ENCODE peak calls at places on chromosomes 12 and 14, in five cellular contexts. T is amniotic stem cell; W is GM04503; E is stimulated activated naive CD8-positive, alpha-beta T cell treated with anti-CD3 and anti-CD28 coated beads, Interleukin-15, amount 100 ng/mL, for 72 hours; M is A549. S is an unnamed sample.
A peak's percentile ranks its signal among the peaks of the same experiment; 100 is the strongest.

GRCh38 chr12:121403721-121404120 is 3.8 kb downstream of the RNF34 start:
- DNase-seq in E (no peak), T (no peak), M (no peak), W (no peak), S (no peak)

GRCh38 chr12:19967486-19967885 is 400.9 kb upstream of the PDE3A start:
- DNase-seq in M (peak; percentile 91), T (peak; percentile 70), E (no peak), W (peak; percentile 93), S (peak; percentile 63)

GRCh38 chr14:69038449-69039286 is 59.6 kb upstream of the ACTN1 start:
- DNase-seq in W (no peak), T (no peak), M (peak; percentile 77), E (no peak), S (no peak)

GRCh38 chr14:23306412-23307145 is at the start of gene BCL2L2:
- DNase-seq in E (no peak), M (peak; percentile 92), W (no peak), T (peak; percentile 78), S (peak; percentile 40)

GRCh38 chr12:12534975-12535374 is 27.7 kb downstream of the DUSP16 start:
- DNase-seq in W (no peak), T (no peak), M (no peak), E (no peak), S (no peak)

GRCh38 chr14:36215217-36215598 is 38.7 kb upstream of the PTCSC3 start:
- DNase-seq in W (no peak), E (no peak), T (no peak), M (no peak), S (no peak)

GRCh38 chr14:65993103-65993502 is 493.1 kb upstream of the CCDC196 start:
- DNase-seq in E (no peak), T (no peak), M (no peak), W (no peak), S (peak; percentile 43)

GRCh38 chr14:23533652-23534435 is 17.7 kb downstream of the ZFHX2 start:
- DNase-seq in W (no peak), T (no peak), E (no peak), M (no peak), S (no peak)

GRCh38 chr14:64279719-64280668 is 14.2 kb downstream of the ESR2 start:
- DNase-seq in M (peak; percentile 17), W (no peak), T (no peak), E (peak; percentile 10), S (no peak)

GRCh38 chr12:18898469-18898868 is 160.6 kb downstream of the CAPZA3 start:
- DNase-seq in T (no peak), M (no peak), W (no peak), E (no peak), S (no peak)

S was measured in epithelial cell of prostate.